ENCODE peak calls at places on chromosomes 4 and X, in four cellular contexts. One of them, this sample, is unnamed.

GRCh38 chr4:187940299-187940698 is 55.3 kb upstream of the ZFP42 start:
- DNase-seq in A549: no peak
- DNase-seq in K562: no peak
- DNase-seq in WTC11: no peak
- DNase-seq in this sample: no peak

GRCh38 chrX:123749643-123750042 is 16.8 kb upstream of the THOC2 start:
- DNase-seq in A549: no peak
- DNase-seq in K562: no peak
- DNase-seq in WTC11: no peak
- DNase-seq in this sample: no peak

GRCh38 chr4:74658114-74658513 is 136.2 kb downstream of the BTC start:
- DNase-seq in A549: no peak
- DNase-seq in K562: no peak
- DNase-seq in WTC11: no peak
- DNase-seq in this sample: no peak

GRCh38 chr4:8475751-8476575 is 35.4 kb downstream of the TRMT44 start:
- DNase-seq in A549: no peak
- DNase-seq in K562: no peak
- DNase-seq in WTC11: no peak
- DNase-seq in this sample: no peak

GRCh38 chrX:154540897-154541535 is 5.6 kb downstream of the G6PD start:
- DNase-seq in A549: peak
- DNase-seq in K562: no peak
- DNase-seq in WTC11: no peak
- DNase-seq in this sample: no peak

GRCh38 chr4:30763337-30763736 is 43.2 kb downstream of the PCDH7 start:
- DNase-seq in A549: no peak
- DNase-seq in K562: no peak
- DNase-seq in WTC11: no peak
- DNase-seq in this sample: no peak

GRCh38 chr4:138087181-138087714 is 154.9 kb downstream of the SLC7A11 start:
- DNase-seq in A549: no peak
- DNase-seq in K562: no peak
- DNase-seq in WTC11: no peak
- DNase-seq in this sample: no peak

GRCh38 chrX:99750721-99751120 is 659.4 kb downstream of the PCDH19 start:
- DNase-seq in A549: no peak
- DNase-seq in K562: no peak
- DNase-seq in WTC11: no peak
- DNase-seq in this sample: no peak

GRCh38 chr4:175935016-175935661 is 123.1 kb upstream of the GPM6A start:
- DNase-seq in A549: no peak
- DNase-seq in K562: no peak
- DNase-seq in WTC11: no peak
- DNase-seq in this sample: no peak

GRCh38 chr4:46648088-46648744 is 258.3 kb upstream of the GABRA2 start:
- DNase-seq in A549: peak
- DNase-seq in K562: peak
- DNase-seq in WTC11: peak
- DNase-seq in this sample: peak

GRCh38 chr4:22661443-22661842 is 31.3 kb upstream of the GBA3 start:
- DNase-seq in A549: no peak
- DNase-seq in K562: no peak
- DNase-seq in WTC11: no peak
- DNase-seq in this sample: no peak

GRCh38 chr4:78990938-78991810 is 51.9 kb upstream of the PAQR3 start:
- DNase-seq in A549: no peak
- DNase-seq in K562: no peak
- DNase-seq in WTC11: no peak
- DNase-seq in this sample: no peak

GRCh38 chr4:57037982-57038604 is 59.4 kb downstream of the POLR2B start:
- DNase-seq in A549: peak
- DNase-seq in K562: peak
- DNase-seq in WTC11: peak
- DNase-seq in this sample: peak

GRCh38 chr4:72631296-72631695 is 62.3 kb upstream of the ADAMTS3 start:
- DNase-seq in A549: no peak
- DNase-seq in K562: no peak
- DNase-seq in WTC11: no peak
- DNase-seq in this sample: no peak

GRCh38 chr4:72629540-72629939 is 60.5 kb upstream of the ADAMTS3 start:
- DNase-seq in A549: no peak
- DNase-seq in K562: no peak
- DNase-seq in WTC11: no peak
- DNase-seq in this sample: no peak
- TF ChIP-seq JUN in A549: no peak
- TF ChIP-seq JUN in K562: no peak
- TF ChIP-seq JUN in WTC11: no peak
- TF ChIP-seq JUN in this sample: no peak

DNA sequence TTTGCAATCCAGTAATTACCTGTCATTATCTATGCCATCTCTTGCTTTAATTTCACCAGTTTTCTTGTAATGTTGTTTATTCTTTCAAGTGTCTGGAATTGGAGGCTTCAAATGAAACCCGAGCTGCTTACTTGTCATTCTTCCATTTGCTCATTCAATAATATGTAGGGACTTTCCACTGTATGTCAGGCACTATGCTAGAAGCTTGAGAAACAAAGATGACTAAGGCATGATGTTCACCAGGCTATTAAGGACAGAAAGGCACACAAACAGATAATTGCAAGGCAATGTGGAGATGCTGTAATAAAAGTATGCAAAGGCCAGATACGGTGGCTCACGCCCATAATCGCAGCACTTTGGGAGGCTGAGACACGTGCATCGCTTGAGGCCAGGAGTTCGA is 229.6 kb upstream of the TEX13C start:
- DNase-seq in A549: peak
- DNase-seq in K562: no peak
- DNase-seq in WTC11: no peak
- DNase-seq in this sample: no peak
- TF ChIP-seq JUN in A549: no peak
- TF ChIP-seq JUN in K562: no peak
- TF ChIP-seq JUN in WTC11: no peak
- TF ChIP-seq JUN in this sample: no peak

GRCh38 chr4:182175788-182176519 is 67.2 kb upstream of the TENM3 start:
- DNase-seq in A549: peak
- DNase-seq in K562: no peak
- DNase-seq in WTC11: no peak
- DNase-seq in this sample: no peak
- TF ChIP-seq JUN in A549: no peak
- TF ChIP-seq JUN in K562: no peak
- TF ChIP-seq JUN in WTC11: no peak
- TF ChIP-seq JUN in this sample: no peak

DNA sequence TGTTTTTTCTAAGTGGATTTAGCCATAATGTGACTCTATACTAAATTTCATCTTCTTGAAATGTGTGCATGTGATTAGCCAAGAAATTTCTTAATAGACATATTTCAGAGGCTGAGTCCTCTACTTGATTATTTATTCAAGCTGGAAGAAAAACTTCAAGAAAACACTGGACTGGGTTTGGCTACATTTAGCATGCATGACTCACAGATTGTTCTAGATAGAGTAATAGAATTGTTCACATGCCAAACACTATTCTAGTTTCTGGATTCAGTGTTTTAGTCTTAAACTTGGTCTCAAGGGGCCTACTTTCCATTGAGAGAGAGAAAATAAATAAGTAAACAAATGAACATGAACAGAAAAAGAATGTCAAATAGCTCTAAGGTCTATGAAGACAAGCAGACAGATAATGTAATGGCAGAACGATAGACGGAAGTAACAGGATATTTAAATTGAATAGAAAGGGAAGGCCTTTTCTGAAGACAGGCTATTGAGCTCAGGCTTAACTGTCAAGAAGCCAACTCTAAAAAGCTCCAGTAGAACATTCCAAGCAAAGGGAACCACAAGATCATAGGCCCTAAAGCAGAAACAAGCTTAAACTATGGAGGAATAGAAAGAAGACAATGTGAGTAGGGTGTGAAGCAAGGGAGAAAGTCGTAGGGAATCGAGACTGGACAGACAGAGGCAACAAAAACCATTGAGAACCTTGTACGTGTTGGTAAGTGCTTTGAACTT is 104.6 kb downstream of the TMEM144 start:
- DNase-seq in A549: peak
- DNase-seq in K562: no peak
- DNase-seq in WTC11: no peak
- DNase-seq in this sample: no peak
- TF ChIP-seq JUN in A549: peak
- TF ChIP-seq JUN in K562: no peak
- TF ChIP-seq JUN in WTC11: no peak
- TF ChIP-seq JUN in this sample: no peak

GRCh38 chr4:99574530-99575314 is at the start of gene MTTP:
- DNase-seq in A549: no peak
- DNase-seq in K562: no peak
- DNase-seq in WTC11: no peak
- DNase-seq in this sample: no peak
- TF ChIP-seq JUN in A549: no peak
- TF ChIP-seq JUN in K562: no peak
- TF ChIP-seq JUN in WTC11: no peak
- TF ChIP-seq JUN in this sample: no peak

GRCh38 chr4:148694702-148695101 is 252.5 kb upstream of the NR3C2 start:
- DNase-seq in A549: no peak
- DNase-seq in K562: no peak
- DNase-seq in WTC11: no peak
- DNase-seq in this sample: no peak

GRCh38 chr4:148692242-148692641 is 250.0 kb upstream of the NR3C2 start:
- DNase-seq in A549: no peak
- DNase-seq in K562: no peak
- DNase-seq in WTC11: no peak
- DNase-seq in this sample: no peak

DNA sequence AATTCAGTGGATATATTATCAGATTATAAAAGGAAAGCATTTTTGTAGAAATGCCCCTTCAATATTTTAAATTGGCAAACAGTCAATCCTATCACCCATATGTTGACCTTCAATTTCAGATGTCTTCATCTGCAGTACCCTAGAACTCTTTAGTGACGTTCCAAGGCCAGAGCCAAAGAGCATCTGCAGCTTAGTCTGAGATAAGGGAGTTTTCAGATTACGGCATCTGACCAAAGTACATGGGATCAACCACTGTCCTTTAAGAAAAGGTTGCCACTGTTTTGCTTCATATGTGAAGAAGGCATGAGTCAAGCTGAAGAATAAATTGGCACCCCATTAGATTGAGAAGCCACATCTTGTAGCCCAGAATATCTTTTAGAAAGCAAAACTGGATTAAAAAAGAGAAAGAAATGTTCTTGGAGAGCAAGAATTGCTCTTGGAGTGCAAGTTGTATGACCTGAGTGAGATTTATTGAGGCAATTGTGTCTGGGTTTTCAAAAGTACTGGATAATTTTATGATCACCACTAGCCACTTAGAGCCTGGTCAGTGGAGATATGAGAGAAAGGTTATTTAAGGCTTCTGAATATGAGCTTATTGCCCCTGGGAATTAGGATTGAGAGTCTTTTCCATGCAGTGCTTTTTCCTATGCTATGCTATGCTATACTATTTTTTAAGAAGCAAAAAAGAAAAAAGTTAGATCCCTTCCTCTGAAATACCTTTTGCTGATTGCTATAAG is 251.9 kb upstream of the NR3C2 start:
- DNase-seq in A549: no peak
- DNase-seq in K562: no peak
- DNase-seq in WTC11: no peak
- DNase-seq in this sample: no peak
- TF ChIP-seq JUN in A549: no peak
- TF ChIP-seq JUN in K562: no peak
- TF ChIP-seq JUN in WTC11: no peak
- TF ChIP-seq JUN in this sample: no peak

This sample was measured in H1.